ENCODE peak calls at places on chromosomes 5 and 9, in five cellular contexts. Q is GM13977, V is heart left ventricle, O is transverse colon, T is uterus. A is an unnamed sample.

GRCh38 chr5:176611435-176611834 is 1.5 kb upstream of the GPRIN1 start:
- DNase-seq in Q (no peak), V (peak), O (peak), T (peak), A (peak)

GRCh38 chr5:98110270-98110669 is 663.2 kb upstream of the RGMB start:
- DNase-seq in Q (no peak), V (no peak), O (no peak), T (no peak), A (no peak)

GRCh38 chr9:71518045-71518888 is 250.0 kb downstream of the CEMIP2 start:
- DNase-seq in Q (no peak), V (no peak), O (no peak), T (no peak), A (no peak)

GRCh38 chr5:160188151-160188967 is 40.9 kb upstream of the FABP6 start:
- DNase-seq in Q (peak), V (peak), O (peak), T (peak), A (peak)

GRCh38 chr5:180174587-180174972 is 34.4 kb downstream of the RASGEF1C start:
- DNase-seq in Q (no peak), V (no peak), O (no peak), T (no peak), A (no peak)

GRCh38 chr9:68731857-68732256 is 26.8 kb downstream of the PIP5K1B start:
- DNase-seq in Q (no peak), V (no peak), O (peak), T (no peak), A (no peak)

GRCh38 chr5:79795764-79796398 is 106.2 kb downstream of the CMYA5 start:
- DNase-seq in Q (no peak), V (peak), O (no peak), T (peak), A (no peak)

GRCh38 chr9:126986506-126986951 is 71.9 kb downstream of the RALGPS1 start:
- DNase-seq in Q (no peak), V (no peak), O (peak), T (no peak), A (no peak)

GRCh38 chr5:39424751-39425524 is at the start of gene DAB2:
- DNase-seq in Q (no peak), V (peak), O (peak), T (peak), A (peak)

GRCh38 chr5:107195996-107196395 is 474.7 kb downstream of the EFNA5 start:
- DNase-seq in Q (no peak), V (no peak), O (no peak), T (no peak), A (no peak)

GRCh38 chr9:78121488-78121887 is 89.9 kb upstream of the GNAQ start:
- DNase-seq in Q (no peak), V (peak), O (peak), T (peak), A (peak)

GRCh38 chr9:33465096-33465495 is 8.6 kb downstream of the NOL6 start:
- DNase-seq in Q (no peak), V (no peak), O (no peak), T (no peak), A (no peak)

GRCh38 chr5:87136096-87136495 is 131.6 kb upstream of the RASA1 start:
- DNase-seq in Q (no peak), V (no peak), O (no peak), T (no peak), A (no peak)

DNA sequence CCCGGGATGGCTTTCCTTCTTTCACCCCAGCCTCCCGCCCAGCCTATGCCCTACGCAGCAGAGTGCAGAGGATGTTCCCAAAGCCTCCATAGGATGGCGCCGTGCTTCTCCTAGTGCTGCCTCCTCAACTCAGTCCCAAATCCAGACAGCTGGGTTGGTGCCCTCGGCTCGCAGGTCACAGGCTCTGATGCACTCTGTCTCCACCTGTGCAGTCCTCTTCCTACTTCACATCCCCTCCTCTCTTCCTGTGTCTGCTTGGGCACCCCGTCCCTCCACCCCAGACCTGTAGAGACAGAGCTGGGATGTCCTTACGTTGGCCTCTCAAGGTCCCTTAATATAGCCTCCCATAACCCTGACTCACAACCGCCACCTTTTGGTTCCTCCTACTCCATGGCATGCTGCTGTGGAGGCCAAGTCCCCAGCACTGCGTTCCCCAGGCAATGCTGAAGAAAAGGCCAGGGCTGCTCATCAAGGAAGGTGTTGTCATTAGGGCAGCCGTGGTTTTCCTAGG is 314.4 kb downstream of the GADD45G start:
- DNase-seq in Q (peak), V (peak), O (peak), T (no peak), A (peak)
- TF ChIP-seq CTCF in Q (peak), V (no peak), O (peak), T (no peak), A (peak)

DNA sequence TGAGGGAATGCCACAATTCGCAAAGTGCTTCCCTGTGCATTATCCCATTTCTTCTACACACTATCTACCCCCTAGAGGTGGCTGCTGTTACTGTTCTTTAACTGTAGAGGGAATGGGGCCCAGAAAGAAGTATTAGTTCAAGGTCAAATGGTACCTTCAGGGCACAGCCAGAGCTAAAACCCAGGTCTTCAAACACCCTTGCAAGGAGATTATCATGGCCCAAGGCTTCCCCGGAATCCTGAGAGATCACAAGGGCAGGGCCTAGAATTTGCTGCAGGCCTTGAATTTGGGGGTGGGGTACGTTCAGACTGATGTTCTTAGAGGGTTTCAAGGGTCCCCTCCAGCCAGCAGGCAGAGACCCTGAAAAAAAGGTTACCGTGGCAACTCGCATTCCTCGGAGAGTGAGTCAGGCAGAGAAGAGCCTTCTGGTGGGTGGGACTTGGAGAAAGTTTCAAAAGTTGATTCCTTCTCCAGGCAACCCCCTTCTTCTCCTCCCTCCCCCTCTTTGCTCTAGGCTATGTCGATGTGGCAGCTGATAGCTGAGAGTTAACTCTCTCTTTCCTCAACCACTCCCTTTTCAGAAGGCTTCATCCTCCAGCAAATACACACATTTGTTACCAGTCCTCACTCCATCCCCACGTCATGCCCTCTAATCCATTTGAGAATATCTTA is 1.9 kb downstream of the SPARC start:
- DNase-seq in Q (no peak), V (peak), O (peak), T (peak), A (peak)
- TF ChIP-seq CTCF in Q (peak), V (no peak), O (peak), T (no peak), A (peak)

DNA sequence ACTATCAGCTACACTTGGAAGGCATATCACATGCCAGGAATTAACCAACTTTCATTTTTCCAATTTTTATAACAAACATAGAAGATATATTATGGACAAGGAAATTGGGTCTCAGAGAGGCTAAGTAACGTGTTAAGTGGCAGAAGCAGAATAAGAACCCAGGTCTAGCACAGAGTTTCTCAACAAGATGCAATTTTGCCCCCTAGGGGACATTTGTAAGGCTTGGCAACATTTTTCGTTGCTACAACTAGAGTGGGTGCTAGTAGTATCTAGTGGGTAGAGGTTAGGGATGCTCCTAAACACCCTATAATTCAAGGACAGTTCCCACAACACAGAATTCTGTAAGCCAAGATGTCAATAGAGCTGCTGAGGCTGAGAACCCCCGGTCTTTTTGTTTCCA is 180.6 kb downstream of the SNCAIP start:
- DNase-seq in Q (peak), V (no peak), O (no peak), T (no peak), A (no peak)
- TF ChIP-seq CTCF in Q (peak), V (no peak), O (peak), T (no peak), A (no peak)

GRCh38 chr9:136108648-136109266 is 9.9 kb downstream of the TMEM250 start:
- DNase-seq in Q (no peak), V (no peak), O (no peak), T (no peak), A (no peak)

GRCh38 chr9:136110082-136111061 is 8.3 kb downstream of the TMEM250 start:
- DNase-seq in Q (no peak), V (no peak), O (no peak), T (no peak), A (no peak)

GRCh38 chr9:136111190-136111589 is 7.5 kb downstream of the TMEM250 start:
- DNase-seq in Q (no peak), V (no peak), O (no peak), T (no peak), A (no peak)

GRCh38 chr9:136107953-136108647 is 10.6 kb downstream of the TMEM250 start:
- DNase-seq in Q (no peak), V (no peak), O (peak), T (no peak), A (no peak)

GRCh38 chr9:136109351-136110081 is 9.2 kb downstream of the TMEM250 start:
- DNase-seq in Q (peak), V (peak), O (peak), T (peak), A (peak)
- TF ChIP-seq CTCF in Q (no peak), V (peak), O (no peak), T (peak), A (no peak)

GRCh38 chr9:95450171-95451107 is 66.3 kb downstream of the PTCH1 start:
- DNase-seq in Q (no peak), V (no peak), O (no peak), T (no peak), A (no peak)

GRCh38 chr9:95446984-95447383 is 69.8 kb downstream of the PTCH1 start:
- DNase-seq in Q (no peak), V (no peak), O (no peak), T (no peak), A (no peak)

GRCh38 chr9:95449016-95449415 is 67.8 kb downstream of the PTCH1 start:
- DNase-seq in Q (no peak), V (no peak), O (no peak), T (no peak), A (no peak)

GRCh38 chr9:95446259-95446658 is 70.5 kb downstream of the PTCH1 start:
- DNase-seq in Q (peak), V (no peak), O (no peak), T (no peak), A (no peak)

GRCh38 chr9:95447660-95448420 is 68.9 kb downstream of the PTCH1 start:
- DNase-seq in Q (peak), V (peak), O (no peak), T (no peak), A (peak)
- TF ChIP-seq CTCF in Q (no peak), V (no peak), O (no peak), T (no peak), A (no peak)

GRCh38 chr5:114360816-114361723 is 800 bp upstream of the KCNN2 start:
- DNase-seq in Q (peak), V (peak), O (no peak), T (peak), A (peak)

GRCh38 chr5:114360362-114360761 is 1.5 kb upstream of the KCNN2 start:
- DNase-seq in Q (no peak), V (no peak), O (no peak), T (no peak), A (no peak)

GRCh38 chr5:114362197-114362976 is 517 bp downstream of the KCNN2 start:
- DNase-seq in Q (peak), V (no peak), O (no peak), T (no peak), A (peak)

GRCh38 chr5:114362977-114363721 is 1.3 kb downstream of the KCNN2 start:
- DNase-seq in Q (peak), V (no peak), O (no peak), T (no peak), A (peak)

GRCh38 chr5:114361724-114362196 is at the start of gene KCNN2:
- DNase-seq in Q (peak), V (peak), O (peak), T (peak), A (peak)
- TF ChIP-seq CTCF in Q (no peak), V (no peak), O (no peak), T (no peak), A (no peak)

GRCh38 chr5:912356-913091 is 19.8 kb downstream of the TRIP13 start:
- DNase-seq in Q (no peak), V (no peak), O (no peak), T (no peak), A (no peak)
- TF ChIP-seq CTCF in Q (no peak), V (no peak), O (no peak), T (no peak), A (no peak)

GRCh38 chr5:154642499-154643245 is 112.5 kb upstream of the LARP1 start:
- DNase-seq in Q (no peak), V (no peak), O (no peak), T (no peak), A (no peak)
- TF ChIP-seq CTCF in Q (peak), V (peak), O (peak), T (no peak), A (no peak)

GRCh38 chr9:124530216-124530615 is 23.0 kb upstream of the NR5A1 start:
- DNase-seq in Q (no peak), V (no peak), O (no peak), T (no peak), A (no peak)

GRCh38 chr9:124535846-124536245 is 28.6 kb upstream of the NR5A1 start:
- DNase-seq in Q (no peak), V (no peak), O (no peak), T (no peak), A (no peak)

GRCh38 chr9:124537926-124538325 is 30.7 kb upstream of the NR5A1 start:
- DNase-seq in Q (no peak), V (no peak), O (peak), T (no peak), A (no peak)

GRCh38 chr9:124531115-124531514 is 23.9 kb upstream of the NR5A1 start:
- DNase-seq in Q (no peak), V (no peak), O (no peak), T (no peak), A (no peak)

GRCh38 chr9:124532897-124533296 is 25.7 kb upstream of the NR5A1 start:
- DNase-seq in Q (no peak), V (no peak), O (no peak), T (no peak), A (no peak)
- TF ChIP-seq CTCF in Q (no peak), V (no peak), O (no peak), T (no peak), A (no peak)